ENCODE peak calls at places on chromosomes 3 and 15, in seven cellular contexts. S is A549; B is MM.1S; F is mucosa of descending colon; I is thoracic aorta; X is CD8-positive, alpha-beta T cell; M is Peyer's patch. J is an unnamed sample.

GRCh38 chr3:171812811-171813210 is 2.5 kb upstream of the PLD1 start:
- DNase-seq in S (no peak), B (no peak), F (no peak), I (no peak), X (no peak), M (no peak), J (no peak)

GRCh38 chr3:53815651-53816050 is 30.6 kb downstream of the CHDH start:
- DNase-seq in S (no peak), B (no peak), F (no peak), I (no peak), X (no peak), M (no peak), J (no peak)

GRCh38 chr3:174863488-174863887 is 4.4 kb downstream of the NAALADL2 start:
- DNase-seq in S (no peak), B (no peak), F (no peak), I (no peak), X (no peak), M (no peak), J (peak)

GRCh38 chr3:111676177-111677021 is 81.3 kb upstream of the ZBED2 start:
- DNase-seq in S (peak), B (peak), F (peak), I (no peak), X (no peak), M (no peak), J (peak)

GRCh38 chr3:163175970-163176369 is 1679.4 kb downstream of the OTOL1 start:
- DNase-seq in S (no peak), B (no peak), F (no peak), I (no peak), X (no peak), M (no peak), J (no peak)

GRCh38 chr15:25691544-25692430 is 171.3 kb downstream of the ATP10A start:
- DNase-seq in S (no peak), B (no peak), F (no peak), I (no peak), X (no peak), M (no peak), J (no peak)

GRCh38 chr15:99993681-99994131 is 260.5 kb upstream of the LYSMD4 start:
- DNase-seq in S (no peak), B (no peak), F (no peak), I (no peak), X (no peak), M (no peak), J (no peak)

GRCh38 chr3:10666621-10667020 is 149.4 kb upstream of the SLC6A11 start:
- DNase-seq in S (no peak), B (no peak), F (no peak), I (no peak), X (no peak), M (no peak), J (no peak)

GRCh38 chr15:67992834-67993233 is 61.3 kb upstream of the PIAS1 start:
- DNase-seq in S (peak), B (no peak), F (no peak), I (no peak), X (no peak), M (no peak), J (peak)

GRCh38 chr15:33852570-33852969 is 115.7 kb upstream of the CHRM5 start:
- DNase-seq in S (peak), B (no peak), F (no peak), I (no peak), X (no peak), M (no peak), J (peak)

GRCh38 chr3:69324362-69325025 is 61.4 kb downstream of the FRMD4B start:
- DNase-seq in S (no peak), B (no peak), F (no peak), I (no peak), X (no peak), M (no peak), J (peak)

GRCh38 chr15:67834593-67835348 is 5.1 kb downstream of the RNU6-1 start:
- DNase-seq in S (no peak), B (no peak), F (peak), I (no peak), X (no peak), M (peak), J (no peak)

GRCh38 chr3:112464264-112464663 is 35.0 kb downstream of the BTLA start:
- DNase-seq in S (no peak), B (peak), F (no peak), I (no peak), X (no peak), M (no peak), J (no peak)

GRCh38 chr15:53833134-53833624 is 73.7 kb upstream of the WDR72 start:
- DNase-seq in S (peak), B (no peak), F (no peak), I (no peak), X (no peak), M (no peak), J (no peak)

GRCh38 chr15:31322486-31322885 is 4.1 kb upstream of the KLF13 start:
- DNase-seq in S (no peak), B (no peak), F (no peak), I (no peak), X (no peak), M (no peak), J (no peak)

GRCh38 chr15:78203346-78204225 is 30.8 kb downstream of the ACSBG1 start:
- DNase-seq in S (no peak), B (no peak), F (no peak), I (no peak), X (no peak), M (peak), J (no peak)

GRCh38 chr3:126539558-126540250 is 15.7 kb downstream of the CHST13 start:
- DNase-seq in S (no peak), B (no peak), F (peak), I (no peak), X (no peak), M (no peak), J (no peak)

GRCh38 chr3:52532838-52533622 is 627 bp downstream of the NT5DC2 start:
- DNase-seq in S (no peak), B (no peak), F (peak), I (no peak), X (peak), M (no peak), J (no peak)

GRCh38 chr3:72176537-72177041 is 391.6 kb upstream of the PROK2 start:
- DNase-seq in S (no peak), B (peak), F (no peak), I (no peak), X (no peak), M (peak), J (no peak)

GRCh38 chr3:16177962-16178627 is 3.6 kb downstream of the GALNT15 start:
- DNase-seq in S (peak), B (peak), F (peak), I (peak), X (peak), M (peak), J (peak)

GRCh38 chr3:78901544-78901943 is 866.3 kb downstream of the ROBO1 start:
- DNase-seq in S (no peak), B (no peak), F (no peak), I (no peak), X (no peak), M (no peak), J (no peak)

GRCh38 chr3:45182915-45183881 is 37.0 kb upstream of the CDCP1 start:
- DNase-seq in S (peak), B (peak), F (peak), I (no peak), X (no peak), M (no peak), J (peak)

GRCh38 chr3:159025733-159026132 is 223.9 kb downstream of the MFSD1 start:
- DNase-seq in S (no peak), B (no peak), F (no peak), I (no peak), X (no peak), M (no peak), J (peak)

GRCh38 chr3:29275309-29275708 is 5.6 kb upstream of the RBMS3 start:
- DNase-seq in S (no peak), B (no peak), F (no peak), I (no peak), X (no peak), M (no peak), J (peak)

GRCh38 chr15:82044373-82045178 is 1.2 kb downstream of the MEX3B start:
- DNase-seq in S (peak), B (no peak), F (peak), I (no peak), X (peak), M (peak), J (peak)

GRCh38 chr3:103067963-103068362 is 633.1 kb downstream of the ZPLD1 start:
- DNase-seq in S (no peak), B (no peak), F (no peak), I (no peak), X (no peak), M (no peak), J (no peak)

GRCh38 chr15:85649372-85649771 is 145.4 kb downstream of the KLHL25 start:
- DNase-seq in S (peak), B (no peak), F (no peak), I (no peak), X (no peak), M (no peak), J (peak)

GRCh38 chr15:60408438-60409105 is 10.8 kb upstream of the ANXA2 start:
- DNase-seq in S (peak), B (peak), F (no peak), I (no peak), X (no peak), M (no peak), J (peak)

GRCh38 chr15:70605606-70606410 is 157.6 kb downstream of the UACA start:
- DNase-seq in S (no peak), B (no peak), F (no peak), I (no peak), X (no peak), M (no peak), J (no peak)

GRCh38 chr3:109275702-109276293 is 40.5 kb downstream of the DPPA2 start:
- DNase-seq in S (peak), B (peak), F (no peak), I (no peak), X (no peak), M (no peak), J (peak)

GRCh38 chr3:73431136-73431933 is 193.4 kb downstream of the PDZRN3 start:
- DNase-seq in S (no peak), B (no peak), F (no peak), I (no peak), X (no peak), M (no peak), J (no peak)

GRCh38 chr3:71258116-71258515 is 325.4 kb downstream of the FOXP1 start:
- DNase-seq in S (peak), B (no peak), F (no peak), I (no peak), X (no peak), M (no peak), J (peak)

GRCh38 chr15:58240191-58240932 is 102.2 kb downstream of the AQP9 start:
- DNase-seq in S (no peak), B (no peak), F (no peak), I (no peak), X (no peak), M (no peak), J (no peak)

GRCh38 chr15:58244546-58244945 is 106.4 kb downstream of the AQP9 start:
- DNase-seq in S (no peak), B (no peak), F (no peak), I (no peak), X (no peak), M (no peak), J (no peak)

GRCh38 chr15:58246041-58246440 is 107.9 kb downstream of the AQP9 start:
- DNase-seq in S (no peak), B (no peak), F (no peak), I (no peak), X (no peak), M (no peak), J (no peak)

GRCh38 chr15:58243083-58243482 is 104.9 kb downstream of the AQP9 start:
- DNase-seq in S (no peak), B (no peak), F (no peak), I (no peak), X (no peak), M (no peak), J (no peak)

DNA sequence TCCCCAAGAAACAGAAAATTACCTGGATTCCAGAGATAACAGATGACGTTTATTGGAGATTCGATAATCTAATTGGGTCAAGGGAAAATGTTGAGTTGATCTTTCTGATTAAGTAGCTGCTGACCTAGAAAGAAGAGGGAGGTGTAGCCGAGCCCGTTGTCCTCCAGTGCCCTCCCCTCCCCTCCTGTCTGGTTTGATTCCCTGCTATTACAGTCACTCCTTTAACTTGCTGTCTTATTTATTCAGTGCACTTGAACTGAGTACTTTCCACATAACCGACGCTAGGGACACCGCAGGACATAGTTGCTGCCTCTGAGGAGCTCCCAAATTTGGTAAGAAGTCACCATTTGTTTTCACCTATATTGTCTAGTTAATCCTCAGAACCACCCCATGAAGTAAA is 103.7 kb downstream of the AQP9 start:
- DNase-seq in S (peak), B (no peak), F (no peak), I (no peak), X (no peak), M (no peak), J (no peak)
- TF ChIP-seq CTCF in S (no peak), B (no peak), F (no peak), I (no peak), X (no peak), M (peak), J (peak)

GRCh38 chr15:74252291-74253080 is 16.4 kb downstream of the CCDC33 start:
- DNase-seq in S (no peak), B (no peak), F (no peak), I (no peak), X (no peak), M (no peak), J (peak)
- H3K4me3 ChIP-seq in S (no peak), B (no peak), F (no peak), I (no peak), X (no peak), M (no peak), J (no peak)

DNA sequence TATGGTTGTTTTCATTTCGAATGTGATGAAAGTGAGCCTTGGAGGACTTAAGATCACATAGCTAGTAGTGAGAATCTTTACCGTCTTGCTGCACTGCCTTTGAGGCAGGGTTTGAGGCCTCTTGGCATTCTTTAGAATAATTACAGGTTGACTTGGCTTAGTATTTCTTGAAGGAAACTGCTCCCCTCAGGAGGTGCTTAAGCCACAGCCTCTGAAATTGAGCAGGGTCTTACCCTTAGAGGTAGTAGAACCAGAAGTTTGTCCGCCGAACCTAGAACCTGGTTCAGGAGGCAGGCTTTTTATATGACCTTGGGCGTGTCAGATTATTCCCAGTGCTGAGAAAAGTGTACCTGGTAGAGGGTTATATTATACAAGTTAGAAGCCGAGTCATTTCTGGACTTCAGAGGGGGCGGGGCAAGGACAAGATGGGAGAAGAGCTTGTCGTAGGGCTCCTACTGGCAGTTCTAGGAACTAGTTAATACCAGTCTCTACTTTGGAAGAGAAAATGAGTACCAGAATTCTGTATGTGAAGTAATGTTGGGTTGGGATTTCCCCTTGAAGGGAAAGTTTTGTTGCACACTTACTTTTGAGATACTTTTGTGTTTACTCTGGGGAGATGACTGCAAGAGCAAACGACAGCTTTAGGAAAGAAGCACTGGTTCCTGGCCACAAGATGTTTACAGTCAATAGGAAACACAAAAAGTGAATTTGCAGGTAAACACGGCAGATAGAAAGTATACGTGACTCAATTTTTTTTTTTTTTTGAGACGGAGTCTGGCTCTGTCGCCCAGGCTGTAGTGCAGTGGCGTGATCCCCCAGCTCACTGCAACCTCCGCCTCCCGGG is 1.3 kb downstream of the TFG start:
- DNase-seq in S (peak), B (peak), F (peak), I (no peak), X (peak), M (peak), J (peak)
- TF ChIP-seq CTCF in S (peak), B (peak), F (no peak), I (no peak), X (peak), M (peak), J (peak)

DNA sequence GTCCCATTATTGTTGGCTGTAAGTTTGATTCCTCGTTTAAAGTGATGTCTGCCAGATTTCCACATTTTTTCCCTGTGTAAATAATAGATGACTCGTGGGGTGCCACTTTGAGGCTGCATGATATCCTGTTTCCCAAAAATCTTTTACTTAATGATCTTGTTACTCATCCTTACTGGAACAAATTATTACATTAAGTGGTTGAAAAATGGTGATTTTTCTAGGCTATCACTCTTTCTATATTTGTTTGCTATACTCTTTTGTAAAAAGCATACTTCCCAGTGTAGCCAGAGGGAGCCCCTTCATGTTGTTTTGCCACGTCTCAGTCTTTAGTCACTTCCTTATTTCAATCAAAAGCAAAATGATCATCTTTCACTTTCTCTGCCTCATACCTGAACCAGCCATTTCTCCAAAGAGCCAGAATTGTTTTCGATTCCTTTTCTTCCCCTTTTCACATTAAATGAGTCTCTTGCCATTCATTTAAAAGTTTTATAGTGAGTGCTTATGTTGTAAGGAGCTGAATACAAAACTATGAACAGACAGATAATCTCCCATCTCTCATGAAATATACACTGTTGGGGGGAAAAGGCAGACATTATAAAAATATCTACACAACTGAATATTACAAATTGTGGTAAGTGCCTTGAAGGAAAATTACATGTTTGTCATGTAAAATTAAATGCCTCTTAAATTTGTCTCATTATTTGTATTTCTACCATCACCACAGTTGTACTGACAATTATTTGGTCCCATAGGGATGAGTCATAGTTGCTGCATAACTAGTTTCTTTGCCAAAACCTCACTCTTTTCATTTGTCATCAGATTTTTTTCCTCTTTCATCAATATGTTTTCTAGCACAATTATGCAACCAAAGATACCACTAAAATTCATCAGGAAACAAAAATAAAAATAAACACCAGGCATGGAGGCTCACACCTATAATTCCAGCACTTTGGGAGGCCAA is 41.5 kb downstream of the ADGRG7 start:
- DNase-seq in S (peak), B (peak), F (no peak), I (no peak), X (no peak), M (no peak), J (peak)
- H3K4me3 ChIP-seq in S (no peak), B (peak), F (no peak), I (no peak), X (no peak), M (no peak), J (no peak)

GRCh38 chr3:115022835-115023398 is 124.2 kb downstream of the ZBTB20 start:
- DNase-seq in S (no peak), B (no peak), F (no peak), I (no peak), X (no peak), M (no peak), J (peak)
- TF ChIP-seq CTCF in S (no peak), B (no peak), F (no peak), I (no peak), X (no peak), M (no peak), J (no peak)

GRCh38 chr3:192489579-192489978 is 237.8 kb downstream of the FGF12 start:
- DNase-seq in S (no peak), B (no peak), F (no peak), I (no peak), X (no peak), M (no peak), J (no peak)
- H3K4me3 ChIP-seq in S (no peak), B (no peak), F (no peak), I (no peak), X (no peak), M (no peak), J (no peak)

DNA sequence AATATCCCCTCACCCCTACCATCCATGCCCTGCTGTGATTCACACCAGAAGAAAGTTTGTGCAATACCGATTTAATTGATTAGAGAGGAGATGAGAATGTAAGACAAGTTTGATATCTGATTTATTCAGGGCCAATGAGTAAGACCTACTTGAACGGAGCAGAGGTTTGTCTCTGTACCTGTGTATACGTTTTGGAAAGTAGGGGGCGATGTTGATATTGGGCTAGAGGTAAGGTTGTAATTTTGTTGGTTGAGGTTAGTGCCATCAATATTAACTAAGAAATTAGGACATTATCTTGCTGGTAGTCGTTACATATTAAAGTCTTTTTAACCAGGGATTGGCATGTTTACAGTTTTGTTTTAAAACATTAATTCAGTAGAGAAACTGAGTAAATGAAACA is 20.5 kb downstream of the EAF2 start:
- DNase-seq in S (peak), B (no peak), F (no peak), I (no peak), X (no peak), M (no peak), J (peak)
- TF ChIP-seq CTCF in S (peak), B (peak), F (no peak), I (no peak), X (no peak), M (peak), J (peak)

GRCh38 chr3:36923981-36924747 is 20.7 kb downstream of the TRANK1 start:
- DNase-seq in S (no peak), B (no peak), F (no peak), I (no peak), X (no peak), M (no peak), J (no peak)

GRCh38 chr3:36928220-36928619 is 16.6 kb downstream of the TRANK1 start:
- DNase-seq in S (no peak), B (no peak), F (no peak), I (no peak), X (no peak), M (no peak), J (no peak)

GRCh38 chr3:36926292-36926897 is 18.5 kb downstream of the TRANK1 start:
- DNase-seq in S (no peak), B (no peak), F (no peak), I (no peak), X (no peak), M (no peak), J (no peak)

GRCh38 chr3:36923523-36923943 is 21.3 kb downstream of the TRANK1 start:
- DNase-seq in S (peak), B (no peak), F (no peak), I (no peak), X (no peak), M (peak), J (no peak)

GRCh38 chr3:36924748-36925521 is 19.9 kb downstream of the TRANK1 start:
- DNase-seq in S (no peak), B (no peak), F (no peak), I (no peak), X (no peak), M (no peak), J (no peak)
- H3K4me3 ChIP-seq in S (no peak), B (no peak), F (no peak), I (no peak), X (no peak), M (no peak), J (no peak)